ENCODE peak calls at places on chromosome 16, in four cellular contexts. T, P, V and R are unnamed samples.

GRCh38 chr16:55003306-55003705 is 72.6 kb downstream of the IRX5 start:
- DNase-seq in P (no peak), V (no peak), T (no peak), R (no peak)

GRCh38 chr16:84459941-84460405 is 44.5 kb downstream of the MEAK7 start:
- DNase-seq in P (no peak), T (no peak), V (no peak), R (no peak)

GRCh38 chr16:12255919-12256665 is 279.6 kb downstream of the SNX29 start:
- DNase-seq in P (no peak), T (no peak), V (no peak), R (no peak)

GRCh38 chr16:4653981-4654380 is 29.4 kb downstream of the MGRN1 start:
- DNase-seq in T (no peak), P (no peak), V (no peak), R (no peak)

GRCh38 chr16:57624806-57625500 is 3.5 kb upstream of the ADGRG1 start:
- DNase-seq in P (no peak), T (no peak), V (no peak), R (no peak)

GRCh38 chr16:67562526-67562917 is at the start of gene CTCF:
- DNase-seq in P (peak; percentile 68), V (peak; percentile 81), T (peak; percentile 84), R (peak; percentile 78)

GRCh38 chr16:51306116-51306515 is 155.0 kb upstream of the SALL1 start:
- DNase-seq in T (no peak), V (no peak), P (no peak), R (no peak)

GRCh38 chr16:88810166-88810867 is 1.4 kb downstream of the APRT start:
- DNase-seq in T (no peak), P (no peak), V (no peak), R (no peak)

GRCh38 chr16:78705694-78706093 is 606.2 kb downstream of the WWOX start:
- DNase-seq in V (peak; percentile 24), P (no peak), T (no peak), R (no peak)